ENCODE peak calls at places on chromosome X, in seven cellular contexts. H is mesenchymal stem cell, N is neuronal stem cell, F is IMR-90, M is H1, I is mesendoderm, K is trophoblast cell. X is an unnamed sample.

GRCh38 chrX:11953615-11954014 is 184.7 kb upstream of the FRMPD4 start:
- DNase-seq in M (no peak), I (peak), F (peak), K (no peak), N (peak), H (peak), X (no peak)

GRCh38 chrX:31209005-31209612 is 137.3 kb upstream of the FTHL17 start:
- DNase-seq in I (no peak), H (peak), K (peak), N (no peak), M (no peak), F (peak), X (no peak)

GRCh38 chrX:1242901-1243402 is 25.7 kb upstream of the CSF2RA start:
- DNase-seq in H (no peak), I (peak), N (no peak), K (peak), M (no peak), F (no peak), X (peak)

GRCh38 chrX:111447298-111447697 is 35.3 kb upstream of the DCX start:
- DNase-seq in N (peak), I (peak), M (peak), K (peak), H (peak), F (no peak), X (peak)

GRCh38 chrX:2692221-2693122 is 1.4 kb downstream of the CD99 start:
- DNase-seq in M (no peak), H (no peak), N (no peak), K (peak), F (peak), I (peak), X (no peak)

GRCh38 chrX:123803331-123803983 is 56.4 kb upstream of the XIAP start:
- DNase-seq in M (no peak), N (peak), I (peak), F (peak), K (peak), H (peak), X (no peak)

GRCh38 chrX:133543654-133544053 is 128.4 kb upstream of the GPC4 start:
- DNase-seq in F (no peak), I (no peak), M (no peak), N (no peak), H (no peak), K (peak), X (no peak)

GRCh38 chrX:44462851-44463250 is 79.8 kb downstream of the FUNDC1 start:
- DNase-seq in I (no peak), H (no peak), K (no peak), F (peak), M (no peak), N (no peak), X (no peak)

GRCh38 chrX:150989420-150989819 is 6.3 kb downstream of the HMGB3 start:
- DNase-seq in H (no peak), K (peak), N (no peak), F (no peak), I (no peak), M (no peak), X (no peak)

GRCh38 chrX:153395613-153396319 is 5.4 kb downstream of the PNMA6E start:
- DNase-seq in K (no peak), M (no peak), F (no peak), N (no peak), H (no peak), I (no peak), X (no peak)

GRCh38 chrX:153397256-153397960 is 3.7 kb downstream of the PNMA6E start:
- DNase-seq in F (no peak), K (no peak), I (no peak), M (no peak), N (no peak), H (no peak), X (no peak)

GRCh38 chrX:153394595-153394994 is 6.6 kb downstream of the PNMA6E start:
- DNase-seq in N (no peak), I (no peak), H (no peak), M (no peak), F (no peak), K (no peak), X (no peak)

GRCh38 chrX:153398275-153398960 is 2.7 kb downstream of the PNMA6E start:
- DNase-seq in M (no peak), N (no peak), H (no peak), K (no peak), I (no peak), F (no peak), X (no peak)

DNA sequence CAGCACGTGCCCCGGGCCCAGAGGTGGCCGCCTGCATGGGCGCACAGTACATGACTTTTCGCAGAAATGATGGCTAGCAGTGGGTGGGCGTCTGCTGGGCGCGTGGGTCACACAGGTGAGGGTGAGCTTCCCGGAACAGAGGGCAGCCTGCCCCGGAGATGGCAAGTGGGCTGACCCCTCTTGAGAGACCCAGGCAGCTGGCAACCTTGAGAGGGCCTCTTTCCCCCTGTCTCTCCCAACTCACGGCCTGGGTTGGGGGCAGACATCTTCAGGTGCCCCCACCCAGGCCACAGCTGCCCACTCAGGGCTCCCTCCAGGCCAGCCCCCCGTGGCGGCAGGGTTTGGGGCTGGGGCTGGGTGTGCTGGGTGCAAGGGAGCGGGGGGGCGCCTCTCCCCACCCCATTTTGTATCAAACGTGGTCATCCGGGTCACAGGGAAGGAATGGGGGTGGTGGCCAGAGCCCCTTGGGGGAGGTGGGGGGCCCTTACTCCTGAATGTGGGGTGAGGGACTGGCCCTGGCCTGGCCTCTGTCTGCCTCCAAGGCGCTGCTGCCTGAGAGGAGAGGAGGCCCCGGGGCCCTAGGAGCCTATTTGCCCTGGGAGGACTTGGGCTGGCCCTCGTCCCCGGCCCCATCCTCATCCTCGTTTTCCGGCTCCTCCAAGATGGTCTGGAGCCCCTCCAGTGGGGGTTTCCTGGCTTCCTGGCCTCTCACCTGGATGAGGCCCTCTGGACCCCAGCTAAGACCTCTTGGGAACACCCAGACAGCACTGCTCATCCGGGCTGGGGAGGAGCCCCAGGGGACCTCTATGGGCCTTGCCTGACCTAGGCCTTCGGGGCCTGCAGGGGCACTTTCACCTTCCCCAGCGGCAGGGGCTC is 4.6 kb downstream of the PNMA6E start:
- DNase-seq in K (no peak), F (no peak), H (no peak), I (no peak), M (no peak), N (no peak), X (no peak)
- H2BK120ac ChIP-seq in K (no peak), F (no peak), H (no peak), I (no peak), M (no peak), N (no peak), X (no peak)

GRCh38 chrX:9528498-9528897 is 63.6 kb downstream of the TBL1X start:
- DNase-seq in M (no peak), H (no peak), F (no peak), K (no peak), I (no peak), N (no peak), X (peak)
- H2BK120ac ChIP-seq in M (no peak), H (no peak), F (no peak), K (no peak), I (no peak), N (no peak), X (no peak)

DNA sequence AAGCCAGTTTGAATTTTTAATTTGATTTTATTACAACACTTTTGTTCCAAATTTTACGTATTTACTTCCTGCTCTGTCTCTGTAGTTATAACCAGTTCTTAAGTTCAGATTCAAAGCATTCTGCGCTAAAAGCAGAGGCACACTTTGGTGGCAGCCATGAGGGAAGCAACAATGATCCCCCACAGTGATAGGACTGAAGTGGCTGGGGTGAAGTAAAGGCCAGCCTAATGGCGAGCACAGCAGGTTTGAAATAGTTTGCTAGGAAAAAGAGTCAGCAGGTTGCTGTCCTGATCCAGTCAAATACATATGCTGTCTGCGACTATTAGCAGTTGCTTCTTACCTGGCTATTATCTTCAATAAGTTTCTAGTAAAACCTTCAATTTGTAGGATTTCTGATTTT is 176.3 kb downstream of the RPA4 start:
- DNase-seq in N (peak), H (no peak), F (no peak), I (peak), M (peak), K (no peak), X (peak)
- H2BK120ac ChIP-seq in N (no peak), H (no peak), F (no peak), I (no peak), M (no peak), K (no peak), X (no peak)

DNA sequence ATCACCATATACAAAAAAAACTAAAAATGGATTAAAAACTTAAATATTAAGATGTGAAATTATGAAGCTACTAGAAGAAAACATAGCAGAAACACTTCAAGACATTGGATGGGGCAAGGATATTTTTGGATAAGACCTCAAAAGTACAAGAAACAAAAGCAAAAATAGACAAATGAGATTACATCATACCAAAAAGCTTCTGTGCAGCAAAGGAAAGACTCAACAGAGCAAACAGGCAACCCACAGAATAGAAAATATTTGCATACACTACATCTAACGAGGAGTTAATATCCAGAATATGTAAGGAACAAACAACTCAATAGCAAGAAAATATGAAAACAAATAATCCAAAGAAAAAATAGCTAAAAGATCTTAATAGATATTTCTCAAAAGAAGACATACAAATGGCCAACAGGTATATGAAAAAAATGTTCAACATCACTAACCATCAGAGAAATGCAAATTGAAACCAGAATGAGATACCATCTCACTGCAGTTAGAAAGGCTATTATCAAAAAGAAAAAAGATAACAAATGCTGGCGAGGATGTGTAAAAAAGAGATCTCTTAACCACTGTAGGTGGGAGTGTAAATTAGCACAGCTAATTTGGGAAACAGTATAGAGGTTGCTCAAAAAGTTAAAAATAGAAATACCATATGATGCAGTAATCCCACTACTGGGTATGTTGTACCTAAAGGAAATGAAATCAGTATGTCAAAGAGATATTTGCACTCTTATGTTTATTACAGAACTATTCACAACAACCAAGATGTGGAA is 17.8 kb upstream of the LRCH2 start:
- DNase-seq in K (no peak), I (no peak), N (no peak), F (no peak), M (no peak), H (no peak), X (no peak)
- H2BK120ac ChIP-seq in K (no peak), I (no peak), N (no peak), F (no peak), M (no peak), H (no peak), X (no peak)

GRCh38 chrX:71919436-71919835 is 8.8 kb downstream of the NHSL2 start:
- DNase-seq in I (no peak), M (no peak), F (peak), N (no peak), K (peak), H (peak), X (no peak)
- H2BK120ac ChIP-seq in I (no peak), M (no peak), F (no peak), N (no peak), K (no peak), H (no peak), X (no peak)

GRCh38 chrX:136880003-136880451 is 498 bp downstream of the RBMX start:
- DNase-seq in H (peak), N (no peak), F (no peak), I (peak), M (peak), K (peak), X (no peak)

GRCh38 chrX:136878423-136878822 is 2.1 kb downstream of the RBMX start:
- DNase-seq in K (no peak), H (no peak), N (no peak), M (no peak), I (no peak), F (no peak), X (no peak)

GRCh38 chrX:136880452-136881013 is at the start of gene RBMX:
- DNase-seq in I (peak), M (peak), F (peak), N (peak), H (peak), K (peak), X (peak)

DNA sequence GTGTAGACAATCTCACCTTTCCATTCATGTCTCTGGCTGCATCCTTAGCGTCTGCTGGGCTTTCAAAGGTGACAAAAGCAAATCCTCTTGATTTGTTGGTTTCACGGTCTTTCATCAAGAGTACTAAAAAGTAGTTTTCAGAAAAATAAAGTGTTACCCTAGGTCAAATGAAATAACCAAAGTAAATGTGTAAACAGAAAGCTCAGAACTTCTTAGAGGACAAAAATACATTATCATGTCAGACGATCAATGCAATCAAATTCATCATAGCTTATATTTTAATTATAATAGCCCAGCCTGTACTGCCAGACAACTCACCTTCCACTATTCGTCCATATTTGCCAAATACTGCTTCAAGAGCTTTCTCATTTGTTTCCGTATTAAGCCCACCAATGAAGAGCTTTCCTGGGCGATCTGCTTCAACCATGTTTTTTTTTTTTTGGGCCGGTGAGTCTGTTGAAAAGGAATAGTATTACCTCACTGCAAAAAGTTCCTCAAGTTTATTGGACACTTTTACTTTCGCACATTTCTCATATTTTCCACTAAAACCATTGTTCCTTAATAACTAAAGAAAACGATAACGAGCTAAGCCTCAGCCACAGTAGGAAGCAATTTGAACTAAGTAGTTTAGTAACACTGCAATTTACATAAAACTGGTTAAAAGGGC is 1.4 kb downstream of the RBMX start:
- DNase-seq in N (no peak), I (no peak), M (no peak), F (no peak), H (peak), K (no peak), X (no peak)
- H2BK120ac ChIP-seq in N (no peak), I (no peak), M (no peak), F (no peak), H (no peak), K (no peak), X (no peak)

GRCh38 chrX:101686574-101686973 is 26.9 kb upstream of the ARMCX2 start:
- DNase-seq in M (no peak), F (no peak), K (no peak), H (no peak), I (peak), N (no peak), X (no peak)

GRCh38 chrX:101691823-101692222 is 32.2 kb upstream of the ARMCX2 start:
- DNase-seq in I (no peak), N (no peak), K (no peak), H (no peak), F (no peak), M (no peak), X (no peak)

GRCh38 chrX:101682723-101683122 is 23.1 kb upstream of the ARMCX2 start:
- DNase-seq in M (no peak), N (no peak), F (peak), K (no peak), H (peak), I (peak), X (no peak)

GRCh38 chrX:101685923-101686322 is 26.3 kb upstream of the ARMCX2 start:
- DNase-seq in F (no peak), H (no peak), N (peak), M (no peak), I (peak), K (no peak), X (peak)
- H2BK120ac ChIP-seq in F (no peak), H (no peak), N (no peak), M (no peak), I (no peak), K (no peak), X (no peak)

X was measured in H9.